ENCODE peak calls at places on chromosome 9, in five cellular contexts. M, X, N, W and G are unnamed samples.

GRCh38 chr9:100087218-100087617 is 11.6 kb downstream of the ERP44 start:
- DNase-seq in M (peak; percentile 65), X (no peak), N (no peak), W (no peak), G (no peak)

GRCh38 chr9:136124976-136125692 is 6.5 kb upstream of the TMEM250 start:
- DNase-seq in M (no peak), X (no peak), N (no peak), W (no peak), G (no peak)

GRCh38 chr9:131490514-131490913 is 12.2 kb upstream of the POMT1 start:
- DNase-seq in M (no peak), X (no peak), N (no peak), W (no peak), G (no peak)

GRCh38 chr9:131781069-131781468 is 41.2 kb upstream of the RAPGEF1 start:
- DNase-seq in M (no peak), X (no peak), N (no peak), W (no peak), G (no peak)

GRCh38 chr9:115117999-115118470 is at the start of gene TNC:
- DNase-seq in M (peak; percentile 89), X (no peak), N (no peak), W (no peak), G (peak; percentile 46)

GRCh38 chr9:31807574-31808256 is 576.7 kb upstream of the ACO1 start:
- DNase-seq in M (no peak), X (no peak), N (no peak), W (no peak), G (no peak)

GRCh38 chr9:90502134-90502533 is 140.5 kb downstream of the DIRAS2 start:
- DNase-seq in M (no peak), X (no peak), N (no peak), W (no peak), G (no peak)

GRCh38 chr9:107118873-107119272 is 164.2 kb upstream of the RAD23B start:
- DNase-seq in M (no peak), X (no peak), N (no peak), W (no peak), G (peak; percentile 10)

GRCh38 chr9:105063665-105064247 is 135.8 kb upstream of the ABCA1 start:
- DNase-seq in M (peak; percentile 82), X (no peak), N (no peak), W (peak; percentile 10), G (no peak)

GRCh38 chr9:21018177-21018576 is 13.3 kb downstream of the HACD4 start:
- DNase-seq in M (no peak), X (no peak), N (no peak), W (no peak), G (no peak)

GRCh38 chr9:129074106-129074505 is 6.8 kb upstream of the DOLPP1 start:
- DNase-seq in M (no peak), X (no peak), N (no peak), W (no peak), G (no peak)

GRCh38 chr9:106964822-106965525 is 102.0 kb downstream of the ZNF462 start:
- DNase-seq in M (peak; percentile 20), X (no peak), N (no peak), W (no peak), G (no peak)

GRCh38 chr9:33742519-33742918 is 52.8 kb upstream of the PRSS3 start:
- DNase-seq in M (no peak), X (no peak), N (no peak), W (no peak), G (no peak)

GRCh38 chr9:117681827-117682226 is 22.4 kb upstream of the TLR4 start:
- DNase-seq in M (no peak), X (no peak), N (no peak), W (no peak), G (no peak)

GRCh38 chr9:85941966-85942912 is 1.3 kb downstream of the NAA35 start:
- DNase-seq in M (peak; percentile 11), X (no peak), N (no peak), W (no peak), G (no peak)

GRCh38 chr9:136464241-136464640 is 18.6 kb downstream of the SEC16A start:
- DNase-seq in M (no peak), X (no peak), N (no peak), W (no peak), G (no peak)

GRCh38 chr9:123044556-123044955 is 11.1 kb downstream of the GPR21 start:
- DNase-seq in M (peak; percentile 90), X (no peak), N (no peak), W (no peak), G (no peak)

GRCh38 chr9:129761293-129761900 is 8.6 kb upstream of the PTGES start:
- DNase-seq in M (peak; percentile 94), X (no peak), N (no peak), W (no peak), G (no peak)

GRCh38 chr9:2824564-2824963 is 19.3 kb downstream of the PUM3 start:
- DNase-seq in M (no peak), X (no peak), N (no peak), W (no peak), G (peak; percentile 28)

GRCh38 chr9:31519011-31519410 is 865.4 kb upstream of the ACO1 start:
- DNase-seq in M (no peak), X (peak; percentile 24), N (no peak), W (peak; percentile 52), G (peak; percentile 45)

GRCh38 chr9:130521715-130522114 is 57.7 kb upstream of the FUBP3 start:
- DNase-seq in M (no peak), X (no peak), N (no peak), W (no peak), G (no peak)

GRCh38 chr9:15136646-15137045 is 170.4 kb downstream of the TTC39B start:
- DNase-seq in M (no peak), X (no peak), N (no peak), W (no peak), G (no peak)

GRCh38 chr9:93218161-93218560 is 34.2 kb downstream of the WNK2 start:
- DNase-seq in M (no peak), X (no peak), N (no peak), W (no peak), G (no peak)

GRCh38 chr9:112331676-112331955 is 1.8 kb downstream of the PTBP3 start:
- DNase-seq in M (no peak), X (no peak), N (no peak), W (no peak), G (no peak)

GRCh38 chr9:111937781-111938426 is 41.3 kb downstream of the UGCG start:
- DNase-seq in M (peak; percentile 70), X (peak; percentile 61), N (peak; percentile 43), W (peak; percentile 57), G (no peak)

GRCh38 chr9:134061019-134061687 is 6.7 kb downstream of the BRD3 start:
- DNase-seq in M (no peak), X (no peak), N (no peak), W (no peak), G (no peak)

GRCh38 chr9:119588874-119589560 is 219.8 kb upstream of the BRINP1 start:
- DNase-seq in M (no peak), X (no peak), N (no peak), W (no peak), G (no peak)

GRCh38 chr9:97993000-97993399 is 9.9 kb downstream of the ANP32B start:
- DNase-seq in M (no peak), X (no peak), N (peak; percentile 32), W (no peak), G (no peak)